ENCODE peak calls at places on chromosomes 2 and 18, in nine cellular contexts. Y is hypothalamus; A is dorsolateral prefrontal cortex; W is Calu3; G is DMS153; B is HTR-8/SVneo; Z is psoas muscle; O is GM19239; V is stimulated activated CD4-positive, alpha-beta T cell treated with anti-CD3 and anti-CD28 coated beads, Interleukin-4, amount 100 ng/mL, for 48 hours. T is an unnamed sample.

GRCh38 chr2:6993230-6993640 is 76.0 kb downstream of the RNF144A start:
- DNase-seq in Y (no peak), A (peak), W (no peak), G (no peak), B (no peak), Z (peak), O (no peak), V (no peak), T (no peak)

GRCh38 chr2:20050104-20050711 is 1.2 kb downstream of the LAPTM4A start:
- DNase-seq in Y (no peak), A (no peak), W (no peak), G (no peak), B (no peak), Z (no peak), O (no peak), V (no peak), T (peak)

GRCh38 chr18:28802546-28802945 is 625.6 kb upstream of the CDH2 start:
- DNase-seq in Y (no peak), A (no peak), W (no peak), G (no peak), B (no peak), Z (no peak), O (no peak), V (no peak), T (no peak)

GRCh38 chr18:25736516-25736915 is 353.9 kb downstream of the SS18 start:
- DNase-seq in Y (no peak), A (no peak), W (no peak), G (no peak), B (no peak), Z (no peak), O (no peak), V (no peak), T (no peak)

GRCh38 chr18:57951110-57951796 is 92.8 kb upstream of the NEDD4L start:
- DNase-seq in Y (no peak), A (no peak), W (no peak), G (no peak), B (no peak), Z (no peak), O (no peak), V (no peak), T (no peak)

GRCh38 chr18:48933578-48934399 is 17.0 kb downstream of the SMAD7 start:
- DNase-seq in Y (no peak), A (peak), W (no peak), G (peak), B (no peak), Z (no peak), O (no peak), V (no peak), T (no peak)

GRCh38 chr18:50738103-50738757 is 81.6 kb downstream of the MRO start:
- DNase-seq in Y (no peak), A (no peak), W (no peak), G (no peak), B (no peak), Z (no peak), O (no peak), V (no peak), T (no peak)

GRCh38 chr2:207619764-207620203 is 5.4 kb downstream of the METTL21A start:
- DNase-seq in Y (no peak), A (no peak), W (no peak), G (no peak), B (no peak), Z (no peak), O (peak), V (no peak), T (no peak)

GRCh38 chr18:27404855-27405254 is 219.7 kb upstream of the CHST9 start:
- DNase-seq in Y (no peak), A (no peak), W (no peak), G (no peak), B (no peak), Z (no peak), O (no peak), V (no peak), T (no peak)

GRCh38 chr18:36828157-36828629 is 609 bp downstream of the TPGS2 start:
- DNase-seq in Y (peak), A (no peak), W (peak), G (no peak), B (no peak), Z (peak), O (no peak), V (no peak), T (no peak)

GRCh38 chr18:55575949-55576348 is 12.0 kb downstream of the TCF4 start:
- DNase-seq in Y (no peak), A (no peak), W (no peak), G (no peak), B (no peak), Z (no peak), O (no peak), V (no peak), T (no peak)

GRCh38 chr2:9336209-9336533 is 87.2 kb downstream of the ITGB1BP1 start:
- DNase-seq in Y (no peak), A (no peak), W (no peak), G (peak), B (no peak), Z (no peak), O (no peak), V (no peak), T (peak)

GRCh38 chr2:7725132-7725849 is 808.1 kb downstream of the RNF144A start:
- DNase-seq in Y (no peak), A (no peak), W (no peak), G (no peak), B (no peak), Z (no peak), O (no peak), V (no peak), T (no peak)

GRCh38 chr2:171706152-171706803 is 19.0 kb downstream of the DYNC1I2 start:
- DNase-seq in Y (no peak), A (no peak), W (no peak), G (no peak), B (no peak), Z (no peak), O (no peak), V (no peak), T (peak)

GRCh38 chr2:47897191-47897955 is 8.9 kb downstream of the FBXO11 start:
- DNase-seq in Y (no peak), A (no peak), W (no peak), G (no peak), B (no peak), Z (no peak), O (no peak), V (no peak), T (no peak)

GRCh38 chr2:194166818-194167217 is 1490.2 kb upstream of the SLC39A10 start:
- DNase-seq in Y (no peak), A (no peak), W (peak), G (peak), B (no peak), Z (no peak), O (no peak), V (no peak), T (no peak)

GRCh38 chr2:58539973-58540372 is 298.8 kb upstream of the FANCL start:
- DNase-seq in Y (no peak), A (no peak), W (no peak), G (peak), B (no peak), Z (no peak), O (no peak), V (no peak), T (no peak)

GRCh38 chr2:65940856-65941255 is 494.1 kb upstream of the MEIS1 start:
- DNase-seq in Y (no peak), A (no peak), W (no peak), G (no peak), B (no peak), Z (no peak), O (no peak), V (no peak), T (no peak)

GRCh38 chr2:231709981-231710750 is 1.8 kb downstream of the PTMA start:
- DNase-seq in Y (peak), A (peak), W (peak), G (peak), B (peak), Z (peak), O (no peak), V (peak), T (peak)

GRCh38 chr2:97992836-97993825 is 2.6 kb downstream of the TMEM131 start:
- DNase-seq in Y (no peak), A (no peak), W (no peak), G (no peak), B (no peak), Z (no peak), O (no peak), V (no peak), T (no peak)

GRCh38 chr2:86044045-86044444 is 61.6 kb downstream of the POLR1A start:
- DNase-seq in Y (no peak), A (no peak), W (no peak), G (no peak), B (no peak), Z (no peak), O (no peak), V (no peak), T (no peak)

GRCh38 chr18:74281639-74282358 is 10.0 kb downstream of the CYB5A start:
- DNase-seq in Y (no peak), A (no peak), W (no peak), G (no peak), B (no peak), Z (peak), O (no peak), V (no peak), T (no peak)

GRCh38 chr2:197460653-197461052 is 7.3 kb downstream of the COQ10B start:
- DNase-seq in Y (no peak), A (no peak), W (no peak), G (no peak), B (no peak), Z (no peak), O (no peak), V (no peak), T (no peak)

GRCh38 chr2:58289029-58289428 is 47.9 kb upstream of the FANCL start:
- DNase-seq in Y (no peak), A (no peak), W (no peak), G (no peak), B (no peak), Z (no peak), O (no peak), V (no peak), T (no peak)

GRCh38 chr18:6929370-6930102 is 188.1 kb downstream of the LAMA1 start:
- DNase-seq in Y (no peak), A (no peak), W (peak), G (no peak), B (no peak), Z (no peak), O (no peak), V (no peak), T (no peak)

GRCh38 chr2:101446869-101447268 is 28.0 kb downstream of the RFX8 start:
- DNase-seq in Y (no peak), A (no peak), W (no peak), G (no peak), B (no peak), Z (no peak), O (no peak), V (no peak), T (no peak)

T was measured in GM13976.